ENCODE peak calls at places on chromosome 1, in four cellular contexts. One of them, this sample, is unnamed.

GRCh38 chr1:3272321-3273045 is 182.0 kb upstream of the ARHGEF16 start:
- DNase-seq in EL: no peak
- DNase-seq in iris pigment epithelial cell: no peak
- DNase-seq in PC-3: no peak
- DNase-seq in this sample: no peak

GRCh38 chr1:226695335-226695900 is 43.7 kb downstream of the ITPKB start:
- DNase-seq in PC-3: no peak
- DNase-seq in EL: no peak
- DNase-seq in iris pigment epithelial cell: no peak
- DNase-seq in this sample: no peak

GRCh38 chr1:182357177-182357576 is 34.4 kb downstream of the GLUL start:
- DNase-seq in PC-3: no peak
- DNase-seq in EL: no peak
- DNase-seq in iris pigment epithelial cell: no peak
- DNase-seq in this sample: no peak

GRCh38 chr1:150841626-150842025 is 33.6 kb upstream of the CTSK start:
- DNase-seq in iris pigment epithelial cell: no peak
- DNase-seq in EL: no peak
- DNase-seq in PC-3: no peak
- DNase-seq in this sample: no peak

GRCh38 chr1:232682248-232682647 is 52.3 kb upstream of the SIPA1L2 start:
- DNase-seq in PC-3: no peak
- DNase-seq in EL: no peak
- DNase-seq in iris pigment epithelial cell: peak; percentile 31
- DNase-seq in this sample: no peak

GRCh38 chr1:103901072-103901471 is 151.4 kb downstream of the AMY1C start:
- DNase-seq in EL: no peak
- DNase-seq in iris pigment epithelial cell: no peak
- DNase-seq in PC-3: no peak
- DNase-seq in this sample: no peak

GRCh38 chr1:101797722-101798121 is 199.0 kb downstream of the OLFM3 start:
- DNase-seq in iris pigment epithelial cell: no peak
- DNase-seq in PC-3: peak; percentile 51
- DNase-seq in EL: no peak
- DNase-seq in this sample: no peak

GRCh38 chr1:202069670-202070069 is 53.0 kb upstream of the GPR37L1 start:
- DNase-seq in EL: no peak
- DNase-seq in PC-3: no peak
- DNase-seq in iris pigment epithelial cell: no peak
- DNase-seq in this sample: no peak

GRCh38 chr1:232705815-232706575 is 76.1 kb upstream of the SIPA1L2 start:
- DNase-seq in PC-3: no peak
- DNase-seq in iris pigment epithelial cell: peak; percentile 50
- DNase-seq in EL: no peak
- DNase-seq in this sample: no peak

GRCh38 chr1:201214461-201214860 is 23.8 kb downstream of the IGFN1 start:
- DNase-seq in PC-3: peak; percentile 40
- DNase-seq in iris pigment epithelial cell: no peak
- DNase-seq in EL: no peak
- DNase-seq in this sample: peak; percentile 15

GRCh38 chr1:85374160-85374559 is 90.8 kb downstream of the DDAH1 start:
- DNase-seq in iris pigment epithelial cell: peak; percentile 97
- DNase-seq in PC-3: peak; percentile 92
- DNase-seq in EL: peak; percentile 85
- DNase-seq in this sample: peak; percentile 82

GRCh38 chr1:27521336-27522147 is 31.6 kb upstream of the WASF2 start:
- DNase-seq in PC-3: no peak
- DNase-seq in iris pigment epithelial cell: no peak
- DNase-seq in EL: no peak
- DNase-seq in this sample: no peak

GRCh38 chr1:58005212-58005611 is 541.3 kb downstream of the OMA1 start:
- DNase-seq in PC-3: no peak
- DNase-seq in EL: no peak
- DNase-seq in iris pigment epithelial cell: no peak
- DNase-seq in this sample: no peak

GRCh38 chr1:75543705-75544104 is 67.2 kb downstream of the SLC44A5 start:
- DNase-seq in PC-3: no peak
- DNase-seq in iris pigment epithelial cell: no peak
- DNase-seq in EL: no peak
- DNase-seq in this sample: no peak

GRCh38 chr1:146031476-146031875 is 9.9 kb upstream of the HJV start:
- DNase-seq in EL: no peak
- DNase-seq in iris pigment epithelial cell: no peak
- DNase-seq in PC-3: no peak
- DNase-seq in this sample: no peak

GRCh38 chr1:90835661-90836344 is 118.7 kb upstream of the BARHL2 start:
- DNase-seq in PC-3: no peak
- DNase-seq in EL: no peak
- DNase-seq in iris pigment epithelial cell: no peak
- DNase-seq in this sample: no peak

GRCh38 chr1:207985996-207986395 is 75.1 kb upstream of the CD34 start:
- DNase-seq in PC-3: no peak
- DNase-seq in iris pigment epithelial cell: no peak
- DNase-seq in EL: no peak
- DNase-seq in this sample: no peak